ENCODE peak calls at places on chromosomes 6 and 20, in eight cellular contexts. X is uterus, F is MM.1S, E is kidney epithelial cell, M is B cell, V is H9, I is GM20000, J is ovary. S is an unnamed sample.

GRCh38 chr6:145214570-145214969 is 520.8 kb downstream of the EPM2A start:
- DNase-seq in V (no peak), J (no peak), E (no peak), F (peak), X (no peak), M (peak), I (no peak), S (no peak)

GRCh38 chr6:8852332-8852731 is 417.0 kb upstream of the SLC35B3 start:
- DNase-seq in J (no peak), V (no peak), M (no peak), E (no peak), F (no peak), I (no peak), X (no peak), S (no peak)

GRCh38 chr6:148258868-148259267 is 83.8 kb upstream of the SASH1 start:
- DNase-seq in X (no peak), M (no peak), F (no peak), E (no peak), I (no peak), V (no peak), J (no peak), S (no peak)

GRCh38 chr6:139882234-139882633 is 507.8 kb upstream of the CITED2 start:
- DNase-seq in E (no peak), I (no peak), X (no peak), J (no peak), M (no peak), V (no peak), F (peak), S (no peak)

GRCh38 chr6:25441658-25442276 is 162.6 kb downstream of the CARMIL1 start:
- DNase-seq in E (no peak), J (no peak), M (no peak), V (no peak), I (no peak), F (no peak), X (no peak), S (no peak)

GRCh38 chr6:117480651-117481050 is 1.8 kb upstream of the DCBLD1 start:
- DNase-seq in I (no peak), J (no peak), V (no peak), X (no peak), M (no peak), F (no peak), E (no peak), S (no peak)

GRCh38 chr6:39003072-39003471 is 45.5 kb upstream of the GLP1R start:
- DNase-seq in M (no peak), V (no peak), X (no peak), E (no peak), I (no peak), F (no peak), J (no peak), S (peak)

GRCh38 chr20:2697768-2698167 is 5.2 kb downstream of the EBF4 start:
- DNase-seq in X (no peak), M (no peak), I (no peak), F (no peak), J (no peak), E (no peak), V (no peak), S (no peak)

GRCh38 chr6:145763742-145764141 is 28.4 kb upstream of the EPM2A start:
- DNase-seq in X (no peak), V (no peak), M (no peak), J (no peak), E (no peak), F (no peak), I (no peak), S (no peak)

GRCh38 chr6:157956171-157956730 is 25.4 kb upstream of the SYNJ2 start:
- DNase-seq in F (no peak), J (no peak), E (no peak), V (no peak), I (no peak), X (no peak), M (no peak), S (no peak)

GRCh38 chr20:4123537-4124225 is 108.3 kb upstream of the RNF24 start:
- DNase-seq in X (no peak), I (no peak), V (no peak), M (no peak), E (no peak), J (no peak), F (no peak), S (no peak)

GRCh38 chr20:20843982-20844381 is 131.5 kb upstream of the RALGAPA2 start:
- DNase-seq in X (no peak), E (no peak), V (peak), I (no peak), M (no peak), F (no peak), J (no peak), S (no peak)

GRCh38 chr6:33987531-33988021 is 158.3 kb downstream of the GRM4 start:
- DNase-seq in J (no peak), I (no peak), M (no peak), E (no peak), V (peak), F (no peak), X (peak), S (no peak)

GRCh38 chr20:775679-776135 is 7.4 kb upstream of the SLC52A3 start:
- DNase-seq in J (no peak), X (no peak), E (no peak), F (no peak), I (no peak), V (peak), M (no peak), S (no peak)

GRCh38 chr6:15243994-15244604 is 1.8 kb upstream of the JARID2 start:
- DNase-seq in E (no peak), M (no peak), F (no peak), I (no peak), J (peak), V (peak), X (no peak), S (no peak)

GRCh38 chr20:1941226-1941625 is 46.0 kb downstream of the SIRPA start:
- DNase-seq in F (no peak), J (no peak), I (no peak), X (no peak), E (no peak), V (no peak), M (no peak), S (no peak)

GRCh38 chr6:36727491-36728021 is 29.9 kb downstream of the RAB44 start:
- DNase-seq in E (no peak), I (no peak), V (no peak), J (no peak), F (no peak), M (peak), X (no peak), S (no peak)

GRCh38 chr6:52815167-52816092 is 11.8 kb upstream of the GSTA1 start:
- DNase-seq in M (peak), X (no peak), I (peak), F (peak), V (peak), J (peak), E (no peak), S (peak)

GRCh38 chr6:256169-256568 is 36.1 kb upstream of the DUSP22 start:
- DNase-seq in F (no peak), J (no peak), I (no peak), E (no peak), V (no peak), M (no peak), X (no peak), S (no peak)

GRCh38 chr6:257031-257725 is 35.1 kb upstream of the DUSP22 start:
- DNase-seq in V (no peak), M (no peak), X (no peak), I (no peak), E (no peak), J (no peak), F (no peak), S (no peak)

GRCh38 chr6:257774-258173 is 34.5 kb upstream of the DUSP22 start:
- DNase-seq in J (no peak), M (peak), X (no peak), F (peak), E (no peak), V (no peak), I (no peak), S (peak)

GRCh38 chr6:254011-254410 is 38.3 kb upstream of the DUSP22 start:
- DNase-seq in J (no peak), I (no peak), E (no peak), M (no peak), X (no peak), V (no peak), F (no peak), S (no peak)

GRCh38 chr6:255418-256090 is 36.7 kb upstream of the DUSP22 start:
- DNase-seq in X (no peak), J (no peak), F (no peak), M (no peak), V (no peak), I (no peak), E (no peak), S (no peak)
- TF ChIP-seq CTCF in X (no peak), J (no peak), F (no peak), M (no peak), V (no peak), I (no peak), E (no peak), S (no peak)

DNA sequence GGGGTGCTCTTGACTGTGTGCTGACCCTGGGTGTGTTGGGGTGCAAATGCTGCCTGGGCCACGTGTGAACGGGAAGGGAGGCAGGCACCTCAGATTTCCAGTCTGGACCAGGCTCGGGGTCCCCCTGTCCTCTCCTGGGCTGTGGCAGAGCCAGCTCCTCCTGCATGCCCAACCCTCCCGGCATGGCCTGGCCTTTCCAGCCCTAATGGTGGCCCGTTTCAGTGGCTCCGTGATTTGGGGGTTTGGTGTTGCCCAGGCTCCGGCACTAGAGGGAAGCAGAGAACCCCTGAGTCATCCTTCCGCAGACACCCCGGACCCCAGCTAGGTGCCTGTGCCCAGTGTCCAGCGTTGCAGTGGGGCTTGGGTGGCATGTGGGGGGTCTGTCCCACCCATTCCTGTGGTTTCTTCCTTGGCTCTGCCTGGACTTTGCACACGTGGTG is 9.1 kb downstream of the RBM38 start:
- DNase-seq in I (peak), X (no peak), F (peak), J (no peak), M (peak), V (no peak), E (no peak), S (peak)
- TF ChIP-seq CTCF in I (peak), X (peak), F (no peak), J (no peak), M (peak), V (no peak), E (no peak), S (no peak)

GRCh38 chr6:2695464-2696095 is 55.1 kb downstream of the MYLK4 start:
- DNase-seq in I (peak), F (no peak), J (no peak), E (no peak), V (no peak), X (no peak), M (peak), S (no peak)
- TF ChIP-seq CTCF in I (no peak), F (peak), J (no peak), E (peak), V (peak), X (no peak), M (peak), S (no peak)

GRCh38 chr20:40255368-40255767 is 433.7 kb downstream of the MAFB start:
- DNase-seq in F (no peak), E (no peak), X (no peak), J (no peak), I (no peak), M (no peak), V (no peak), S (no peak)
- TF ChIP-seq CTCF in F (no peak), E (no peak), X (no peak), J (no peak), I (no peak), M (no peak), V (peak), S (no peak)

GRCh38 chr6:110098511-110099116 is 80.9 kb downstream of the WASF1 start:
- DNase-seq in X (no peak), V (no peak), E (no peak), F (no peak), M (no peak), I (no peak), J (no peak), S (no peak)
- TF ChIP-seq CTCF in X (no peak), V (no peak), E (no peak), F (no peak), M (no peak), I (no peak), J (no peak), S (no peak)

GRCh38 chr6:88895911-88896310 is 67.5 kb downstream of the RNGTT start:
- DNase-seq in M (no peak), F (no peak), V (no peak), I (no peak), E (no peak), J (no peak), X (no peak), S (no peak)

GRCh38 chr6:88899569-88900316 is 63.7 kb downstream of the RNGTT start:
- DNase-seq in V (no peak), F (no peak), I (no peak), M (no peak), E (no peak), X (no peak), J (no peak), S (no peak)
- TF ChIP-seq CTCF in V (peak), F (peak), I (no peak), M (no peak), E (peak), X (no peak), J (no peak), S (no peak)